ENCODE peak calls at places on chromosomes 7 and 10, in five cellular contexts. H is ovary; A is NCI-H1092; O is activated CD8-positive, alpha-beta memory T cell treated with anti-CD3 and anti-CD28 coated beads, Interleukin-2, amount 50 U/mL, for 48 hours; K is WERI-Rb-1. T is an unnamed sample.

GRCh38 chr10:86255405-86256251 is 111.0 kb downstream of the GRID1 start:
- DNase-seq in H (no peak), A (no peak), O (no peak), K (no peak), T (no peak)

GRCh38 chr10:10911471-10911921 is 106.2 kb upstream of the CELF2 start:
- DNase-seq in H (peak; percentile 71), A (no peak), O (no peak), K (no peak), T (no peak)

GRCh38 chr7:27151945-27152815 is at the start of gene HOXA3:
- DNase-seq in H (no peak), A (no peak), O (peak; percentile 56), K (peak; percentile 12), T (no peak)

GRCh38 chr7:91356915-91357314 is 92.7 kb downstream of the FZD1 start:
- DNase-seq in H (no peak), A (no peak), O (no peak), K (no peak), T (no peak)

GRCh38 chr7:45239486-45239885 is 81.9 kb downstream of the RAMP3 start:
- DNase-seq in H (no peak), A (no peak), O (no peak), K (no peak), T (no peak)

GRCh38 chr10:88386878-88387773 is 196.0 kb downstream of the RNLS start:
- DNase-seq in H (no peak), A (no peak), O (no peak), K (no peak), T (peak; percentile 11)

GRCh38 chr10:58435297-58435696 is 50.1 kb downstream of the TFAM start:
- DNase-seq in H (no peak), A (no peak), O (no peak), K (no peak), T (no peak)

GRCh38 chr7:142391191-142391992 is 133.5 kb upstream of the PRSS58 start:
- DNase-seq in H (no peak), A (no peak), O (peak; percentile 75), K (peak; percentile 79), T (no peak)

GRCh38 chr10:91974960-91975359 is 51.4 kb downstream of the BTAF1 start:
- DNase-seq in H (no peak), A (no peak), O (no peak), K (no peak), T (no peak)

GRCh38 chr7:55774327-55775050 is 88.1 kb downstream of the SEPTIN14 start:
- DNase-seq in H (no peak), A (peak; percentile 33), O (no peak), K (no peak), T (no peak)

GRCh38 chr10:55374917-55375316 is 573.9 kb upstream of the PCDH15 start:
- DNase-seq in H (no peak), A (no peak), O (no peak), K (no peak), T (no peak)

GRCh38 chr10:14377591-14377990 is 46.9 kb upstream of the FRMD4A start:
- DNase-seq in H (no peak), A (no peak), O (no peak), K (no peak), T (no peak)

GRCh38 chr7:112290065-112290464 is 83.6 kb downstream of the ZNF277 start:
- DNase-seq in H (no peak), A (no peak), O (no peak), K (no peak), T (no peak)

GRCh38 chr10:124648738-124649137 is 95.4 kb downstream of the FAM53B start:
- DNase-seq in H (peak; percentile 85), A (peak; percentile 75), O (peak; percentile 72), K (no peak), T (no peak)

GRCh38 chr7:128112018-128112780 is 81.0 kb upstream of the LRRC4 start:
- DNase-seq in H (no peak), A (peak; percentile 24), O (peak; percentile 49), K (no peak), T (no peak)

GRCh38 chr7:56083150-56083785 is 9.5 kb downstream of the PHKG1 start:
- DNase-seq in H (peak; percentile 77), A (peak; percentile 81), O (no peak), K (no peak), T (no peak)

GRCh38 chr7:129279757-129280156 is 54.9 kb downstream of the AHCYL2 start:
- DNase-seq in H (no peak), A (no peak), O (no peak), K (no peak), T (no peak)